ENCODE peak calls at places on chromosomes 13 and 19, in five cellular contexts. S, A, Q, N and K are unnamed samples.

GRCh38 chr13:108495686-108496363 is 133.6 kb upstream of the MYO16 start:
- DNase-seq in N (no peak), Q (no peak), S (no peak), A (no peak), K (no peak)

GRCh38 chr13:105202384-105202783 is 1333.1 kb downstream of the EFNB2 start:
- DNase-seq in Q (no peak), S (no peak), A (no peak), N (no peak), K (no peak)

GRCh38 chr19:4916292-4917082 is 7.2 kb downstream of the UHRF1 start:
- DNase-seq in S (no peak), A (no peak), N (no peak), Q (no peak), K (no peak)

GRCh38 chr13:79522583-79522982 is 41.6 kb downstream of the NDFIP2 start:
- DNase-seq in A (no peak), S (no peak), N (no peak), Q (no peak), K (no peak)

GRCh38 chr19:27805848-27806247 is 1407.1 kb downstream of the UQCRFS1 start:
- DNase-seq in S (no peak), Q (no peak), N (peak), A (no peak), K (no peak)

GRCh38 chr13:22235285-22235949 is 564.5 kb downstream of the FGF9 start:
- DNase-seq in Q (no peak), N (no peak), A (no peak), S (no peak), K (no peak)

GRCh38 chr13:50419896-50420295 is 404.7 kb downstream of the KCNRG start:
- DNase-seq in Q (no peak), S (no peak), A (peak), N (no peak), K (no peak)

GRCh38 chr19:13366529-13367143 is 139.6 kb downstream of the CACNA1A start:
- DNase-seq in Q (no peak), S (no peak), N (no peak), A (no peak), K (peak)

GRCh38 chr19:34560229-34560628 is 78.7 kb downstream of the WTIP start:
- DNase-seq in N (no peak), S (no peak), Q (no peak), A (no peak), K (no peak)

GRCh38 chr19:51714848-51715247 is 8.9 kb downstream of the HAS1 start:
- DNase-seq in S (no peak), A (no peak), N (no peak), Q (no peak), K (no peak)

GRCh38 chr19:47492571-47493377 is 8.8 kb upstream of the KPTN start:
- DNase-seq in A (no peak), Q (no peak), S (no peak), N (no peak), K (no peak)

GRCh38 chr19:57803594-57804325 is 11.0 kb downstream of the ZNF552 start:
- DNase-seq in A (no peak), N (no peak), S (no peak), Q (no peak), K (peak)

GRCh38 chr19:22605275-22606211 is 28.6 kb upstream of the ZNF492 start:
- DNase-seq in N (no peak), S (peak), A (no peak), Q (no peak), K (no peak)

GRCh38 chr19:17020823-17021222 is 5.8 kb downstream of the CPAMD8 start:
- DNase-seq in N (peak), S (no peak), A (no peak), Q (no peak), K (no peak)

GRCh38 chr19:23779645-23780044 is 21.0 kb upstream of the ZNF681 start:
- DNase-seq in N (no peak), A (no peak), S (no peak), Q (no peak), K (no peak)

GRCh38 chr13:44396295-44396962 is 22.8 kb downstream of the SERP2 start:
- DNase-seq in S (peak), N (no peak), A (no peak), Q (no peak), K (no peak)

GRCh38 chr13:106500450-106500849 is 35.0 kb downstream of the EFNB2 start:
- DNase-seq in S (no peak), N (no peak), Q (no peak), A (no peak), K (no peak)

GRCh38 chr13:45575830-45576180 is 39.7 kb downstream of the ERICH6B start:
- DNase-seq in S (peak), A (no peak), Q (no peak), N (no peak), K (no peak)

GRCh38 chr19:23116802-23117571 is at the start of gene ZNF730:
- DNase-seq in A (no peak), S (no peak), Q (no peak), N (peak), K (no peak)

GRCh38 chr19:11091343-11092153 is 2.3 kb downstream of the LDLR start:
- DNase-seq in N (peak), A (peak), S (peak), Q (peak), K (peak)

GRCh38 chr13:31477961-31478360 is 261.4 kb upstream of the RXFP2 start:
- DNase-seq in N (no peak), Q (no peak), A (no peak), S (no peak), K (no peak)

GRCh38 chr13:35879111-35879510 is 252.1 kb downstream of the DCLK1 start:
- DNase-seq in A (no peak), Q (no peak), N (no peak), S (no peak), K (no peak)

GRCh38 chr19:55101261-55101660 is 16.2 kb downstream of the PPP1R12C start:
- DNase-seq in Q (no peak), S (no peak), N (no peak), A (no peak), K (no peak)

GRCh38 chr13:111029957-111030609 is 85.0 kb upstream of the ARHGEF7 start:
- DNase-seq in Q (no peak), A (no peak), N (no peak), S (no peak), K (no peak)

GRCh38 chr19:37953576-37954303 is 46.7 kb downstream of the SIPA1L3 start:
- DNase-seq in Q (no peak), S (peak), N (no peak), A (no peak), K (no peak)

GRCh38 chr19:4130635-4131438 is 6.9 kb upstream of the MAP2K2 start:
- DNase-seq in S (no peak), Q (no peak), N (no peak), A (no peak), K (peak)

GRCh38 chr13:113882266-113882627 is 18.4 kb upstream of the GAS6 start:
- DNase-seq in Q (peak), S (no peak), A (peak), N (peak), K (no peak)

GRCh38 chr13:26707122-26708006 is 53.2 kb downstream of the GPR12 start:
- DNase-seq in S (no peak), N (peak), Q (no peak), A (peak), K (peak)

GRCh38 chr13:101082441-101082840 is 333.9 kb downstream of the NALCN start:
- DNase-seq in Q (no peak), S (no peak), N (no peak), A (no peak), K (no peak)

GRCh38 chr13:85798999-85799646 is at the start of gene SLITRK6:
- DNase-seq in Q (no peak), S (no peak), A (no peak), N (no peak), K (peak)

GRCh38 chr13:44312898-44313551 is 60.6 kb upstream of the SERP2 start:
- DNase-seq in Q (no peak), S (no peak), A (no peak), N (no peak), K (no peak)

GRCh38 chr19:47107201-47107952 is 6.2 kb downstream of the ZC3H4 start:
- DNase-seq in Q (no peak), A (no peak), N (no peak), S (no peak), K (no peak)

GRCh38 chr19:31626941-31627340 is 277.7 kb upstream of the TSHZ3 start:
- DNase-seq in S (peak), Q (no peak), N (no peak), A (no peak), K (no peak)

GRCh38 chr13:26133286-26133685 is 81.5 kb upstream of the SHISA2 start:
- DNase-seq in Q (no peak), N (no peak), A (no peak), S (no peak), K (no peak)

GRCh38 chr13:25905411-25906010 is 146.3 kb downstream of the SHISA2 start:
- DNase-seq in N (no peak), S (no peak), Q (peak), A (peak), K (no peak)

GRCh38 chr19:46069841-46070341 is 29.1 kb upstream of the IGFL4 start:
- DNase-seq in N (no peak), S (no peak), Q (no peak), A (no peak), K (no peak)

DNA sequence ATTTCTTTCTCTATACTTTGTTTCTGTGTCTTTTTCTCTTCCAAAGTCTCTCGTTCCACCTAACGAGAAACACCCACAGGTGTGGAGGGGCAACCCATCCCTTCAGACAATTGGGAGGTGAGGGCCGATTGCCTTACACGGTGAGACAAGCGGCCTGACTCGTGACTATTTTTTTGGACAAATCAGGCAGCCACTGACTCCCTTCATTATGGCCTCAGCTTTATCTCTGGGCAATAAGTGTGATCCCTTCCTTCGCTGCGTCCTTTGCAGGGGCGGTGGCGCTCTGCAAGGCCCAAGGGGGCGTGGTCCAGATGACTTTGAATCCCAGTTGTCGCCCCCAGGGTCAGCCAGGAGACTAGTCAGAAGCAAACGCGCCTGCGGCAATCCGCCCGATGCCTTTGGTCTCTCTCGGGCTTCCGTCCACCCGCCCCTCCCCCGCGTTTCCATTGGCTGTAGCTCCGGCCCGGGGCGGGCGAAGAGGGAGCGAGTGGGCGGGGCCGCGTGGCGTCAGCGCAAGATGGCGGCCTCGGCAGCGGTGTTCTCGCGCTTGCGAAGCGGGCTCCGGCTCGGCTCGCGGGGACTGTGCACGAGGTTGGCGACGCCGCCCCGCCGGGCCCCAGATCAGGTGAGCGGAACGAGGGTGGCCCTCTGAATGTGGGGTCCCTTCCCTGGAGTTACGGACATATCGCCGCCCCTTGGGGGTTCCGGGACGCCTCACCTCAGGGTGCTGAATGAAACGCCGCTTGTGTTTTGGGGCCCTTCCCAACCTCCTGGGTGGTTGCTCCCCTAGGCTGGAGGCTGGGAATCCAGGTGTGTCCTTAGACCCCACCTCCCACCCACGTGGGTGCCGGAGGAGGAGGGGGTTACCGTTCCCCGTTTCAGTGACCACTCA is at the start of gene TIMM50:
- DNase-seq in N (peak), A (peak), Q (peak), S (peak), K (peak)
- TF ChIP-seq POLR2A in N (peak), A (peak), Q (peak), S (no peak), K (peak)

GRCh38 chr19:41364546-41365391 is 820 bp upstream of the B9D2 start:
- DNase-seq in Q (no peak), N (peak), A (no peak), S (no peak), K (no peak)
- TF ChIP-seq POLR2A in Q (no peak), N (no peak), A (no peak), S (no peak), K (no peak)

GRCh38 chr19:15563931-15564330 is 51.1 kb upstream of the CYP4F8 start:
- DNase-seq in Q (no peak), A (no peak), N (no peak), S (no peak), K (no peak)
- TF ChIP-seq POLR2A in Q (no peak), A (no peak), N (no peak), S (no peak), K (no peak)

DNA sequence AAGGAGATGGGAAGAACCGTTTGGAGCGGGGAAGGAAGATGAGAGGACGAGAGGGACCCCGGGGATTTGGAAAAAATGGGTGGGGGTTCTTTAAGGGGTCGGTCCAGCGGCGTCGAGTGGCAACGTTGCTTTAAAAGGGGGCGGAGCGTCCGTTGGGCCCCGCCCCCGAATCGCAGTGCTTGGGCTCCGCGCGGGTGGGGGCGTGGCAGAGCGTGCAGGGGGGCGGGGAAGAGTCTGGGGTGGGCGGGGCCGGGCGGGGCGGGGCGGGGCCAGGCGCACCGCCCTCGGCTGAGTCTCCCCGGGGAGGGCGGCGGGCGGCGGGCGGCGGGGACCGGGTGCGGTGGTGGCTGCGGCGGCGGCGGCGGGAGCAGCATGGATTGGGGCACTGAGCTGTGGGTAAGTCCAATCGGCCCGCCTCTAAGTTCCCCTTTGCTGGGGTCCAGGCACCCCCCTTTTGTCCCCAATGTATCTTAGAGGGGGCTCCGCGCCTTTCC is at the start of gene TRIP10:
- DNase-seq in N (peak), A (peak), S (peak), Q (peak), K (peak)
- TF ChIP-seq POLR2A in N (no peak), A (peak), S (no peak), Q (peak), K (peak)

GRCh38 chr19:52897149-52897935 is at the start of gene ZNF320:
- DNase-seq in Q (peak), N (peak), S (peak), A (peak), K (peak)
- TF ChIP-seq POLR2A in Q (peak), N (no peak), S (no peak), A (peak), K (peak)

GRCh38 chr19:40507892-40508291 is 41.1 kb downstream of the SPTBN4 start:
- DNase-seq in Q (no peak), A (no peak), N (no peak), S (no peak), K (no peak)
- TF ChIP-seq POLR2A in Q (no peak), A (no peak), N (no peak), S (no peak), K (no peak)

GRCh38 chr19:49570138-49570856 is 10.1 kb downstream of the NOSIP start:
- DNase-seq in S (no peak), Q (peak), A (peak), N (peak), K (peak)
- TF ChIP-seq POLR2A in S (no peak), Q (no peak), A (no peak), N (no peak), K (no peak)

GRCh38 chr19:19028526-19028925 is 4.8 kb downstream of the SUGP2 start:
- DNase-seq in A (no peak), N (no peak), S (no peak), Q (no peak), K (no peak)

GRCh38 chr19:19033176-19033425 is 216 bp downstream of the SUGP2 start:
- DNase-seq in N (no peak), Q (no peak), S (no peak), A (no peak), K (no peak)

GRCh38 chr19:19033426-19034203 is at the start of the genes ARMC6 and SUGP2:
- DNase-seq in S (peak), A (peak), Q (peak), N (peak), K (peak)

GRCh38 chr19:19034204-19034624 is 811 bp downstream of the ARMC6 start:
- DNase-seq in Q (no peak), S (no peak), N (peak), A (peak), K (peak)

DNA sequence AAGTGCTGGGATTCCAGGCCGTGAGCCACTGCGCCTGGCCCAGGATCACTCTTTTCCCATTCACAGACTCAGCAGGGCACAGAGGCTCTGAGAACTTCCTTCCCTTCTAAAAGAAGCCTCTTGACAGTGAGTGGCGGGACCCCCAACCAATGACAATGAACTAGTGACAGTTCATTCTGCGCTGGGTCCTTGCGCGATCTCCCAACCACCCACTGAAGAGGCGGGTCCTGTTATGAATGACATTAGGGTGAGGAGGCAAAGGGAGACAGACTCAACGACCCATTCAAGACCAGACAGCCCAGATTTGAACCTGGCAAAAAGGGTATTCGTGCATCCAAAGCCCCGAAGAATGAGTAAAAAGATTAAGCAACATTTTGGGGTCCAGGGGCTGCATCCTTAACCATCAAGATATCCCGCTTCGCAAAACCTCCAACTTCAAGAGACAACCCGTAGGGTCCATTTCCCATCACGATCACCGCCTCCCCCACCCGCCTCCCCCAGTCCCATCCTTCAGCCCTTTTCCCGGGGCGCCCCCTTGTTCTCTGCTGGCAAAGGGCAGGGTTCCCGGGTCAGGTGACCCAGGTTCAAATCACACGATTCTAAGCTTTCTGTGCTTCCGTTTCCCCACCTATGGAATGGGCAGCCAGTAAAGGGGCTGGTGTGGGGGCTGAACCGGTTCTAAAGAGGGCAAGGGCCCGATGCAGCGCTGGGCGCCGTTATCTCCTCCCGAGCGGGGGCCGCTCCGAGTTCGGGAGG is 719 bp downstream of the SUGP2 start:
- DNase-seq in A (peak), S (peak), Q (peak), N (peak), K (peak)
- TF ChIP-seq POLR2A in A (peak), S (no peak), Q (no peak), N (no peak), K (peak)

DNA sequence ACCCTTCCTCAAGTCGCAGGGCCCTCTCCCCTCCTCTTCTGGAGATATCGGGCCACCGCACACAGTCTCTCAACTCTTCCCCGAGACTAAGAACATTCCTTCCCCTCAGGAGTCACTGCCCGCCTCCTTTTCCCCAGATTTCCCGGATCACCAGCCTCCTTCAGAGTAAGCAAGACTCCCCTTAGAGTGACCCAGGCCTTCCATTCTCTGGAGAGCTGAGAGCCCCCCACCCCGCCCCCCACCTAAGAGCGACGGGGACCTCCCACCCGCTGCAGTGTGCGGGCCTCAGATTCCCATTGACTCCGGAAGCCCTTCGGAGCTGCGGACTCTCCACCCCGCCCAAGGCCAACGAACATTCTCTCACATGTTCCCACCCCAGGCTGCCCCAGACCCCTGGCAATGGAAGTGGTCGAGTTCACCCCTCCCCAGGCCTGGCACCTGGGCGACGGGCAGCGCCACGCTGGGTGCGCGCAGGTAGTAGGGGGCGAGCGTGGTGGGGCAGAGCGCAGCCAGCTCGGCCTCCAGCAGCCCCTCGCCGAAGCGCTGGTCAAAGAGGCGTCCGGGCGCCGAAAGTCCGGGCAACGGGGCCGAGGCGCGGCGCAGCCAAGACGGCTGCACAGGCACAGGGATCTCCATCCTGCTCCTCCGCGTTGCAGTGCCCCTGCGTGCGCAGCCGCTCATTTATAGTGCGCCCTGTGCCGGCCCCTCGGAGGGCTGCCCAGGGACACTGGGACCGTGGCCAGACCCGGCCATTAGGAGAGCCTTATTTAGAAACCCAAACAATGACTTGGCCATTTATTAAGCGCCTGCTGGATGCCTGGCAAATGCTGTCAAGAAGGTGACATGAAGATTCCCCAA is at the start of gene HSPB6:
- DNase-seq in A (peak), Q (peak), N (peak), S (peak), K (no peak)
- TF ChIP-seq POLR2A in A (peak), Q (peak), N (no peak), S (no peak), K (no peak)